ENCODE peak calls at places on chromosomes 11 and 22, in five cellular contexts. Z is C1 segment of cervical spinal cord, K is NCI-H1417, L is kidney epithelial cell, W is AG09319. V is an unnamed sample.

GRCh38 chr22:30273196-30273595 is 6.5 kb upstream of the OSM start:
- DNase-seq in Z (no peak), W (no peak), K (no peak), L (no peak), V (no peak)

GRCh38 chr11:31816467-31817053 is 5.4 kb upstream of the PAX6 start:
- DNase-seq in Z (no peak), K (no peak), W (no peak), L (no peak), V (no peak)

GRCh38 chr22:46672731-46673130 is 52.5 kb downstream of the GRAMD4 start:
- DNase-seq in K (peak), L (no peak), Z (no peak), W (no peak), V (no peak)

GRCh38 chr11:117371453-117371852 is 43.8 kb downstream of the CEP164 start:
- DNase-seq in Z (no peak), W (no peak), L (no peak), K (no peak), V (no peak)

GRCh38 chr11:94732617-94733292 is 35.4 kb upstream of the AMOTL1 start:
- DNase-seq in L (no peak), K (no peak), Z (no peak), W (peak), V (no peak)

GRCh38 chr22:24994070-24994763 is 41.7 kb downstream of the KIAA1671 start:
- DNase-seq in K (peak), Z (no peak), W (no peak), L (no peak), V (no peak)

GRCh38 chr11:128689586-128689945 is 4.3 kb upstream of the FLI1 start:
- DNase-seq in L (no peak), K (no peak), W (no peak), Z (no peak), V (no peak)

GRCh38 chr11:57567210-57567511 is 311 bp downstream of the UBE2L6 start:
- DNase-seq in L (no peak), K (no peak), Z (no peak), W (no peak), V (peak)

GRCh38 chr11:91497847-91498246 is 726.8 kb upstream of the FAT3 start:
- DNase-seq in W (no peak), L (no peak), K (no peak), Z (no peak), V (no peak)

GRCh38 chr22:22743128-22743760 is 98.8 kb downstream of the GGTLC2 start:
- DNase-seq in K (no peak), W (no peak), Z (no peak), L (no peak), V (no peak)

GRCh38 chr11:67631427-67631826 is 1.7 kb upstream of the NUDT8 start:
- DNase-seq in K (no peak), L (no peak), W (no peak), Z (no peak), V (no peak)

GRCh38 chr22:21009638-21010425 is 5.1 kb upstream of the P2RX6 start:
- DNase-seq in W (no peak), L (peak), K (no peak), Z (no peak), V (no peak)

GRCh38 chr11:122230387-122230760 is 114.4 kb upstream of the BLID start:
- DNase-seq in Z (no peak), L (no peak), W (no peak), K (no peak), V (no peak)

GRCh38 chr22:37581534-37581933 is 1.6 kb upstream of the LGALS2 start:
- DNase-seq in W (no peak), L (no peak), K (no peak), Z (no peak), V (no peak)

GRCh38 chr22:30169002-30169401 is 77.6 kb downstream of the LIF start:
- DNase-seq in L (no peak), W (no peak), K (no peak), Z (no peak), V (no peak)

GRCh38 chr11:65586676-65587075 is 8.9 kb downstream of the KCNK7 start:
- DNase-seq in W (peak), K (no peak), Z (no peak), L (no peak), V (no peak)

GRCh38 chr11:89458646-89459045 is 32.5 kb downstream of the NOX4 start:
- DNase-seq in K (no peak), L (peak), W (no peak), Z (no peak), V (no peak)

GRCh38 chr11:120024046-120024445 is 113.9 kb downstream of the TRIM29 start:
- DNase-seq in Z (no peak), L (no peak), K (no peak), W (no peak), V (no peak)

GRCh38 chr11:98601181-98601773 is 419.5 kb upstream of the CNTN5 start:
- DNase-seq in K (no peak), W (no peak), L (no peak), Z (no peak), V (peak)

GRCh38 chr11:109085708-109086373 is 336.1 kb upstream of the C11orf87 start:
- DNase-seq in W (peak), L (no peak), Z (no peak), K (no peak), V (no peak)

GRCh38 chr11:132361011-132361550 is 990.7 kb downstream of the NTM start:
- DNase-seq in L (no peak), K (no peak), Z (no peak), W (no peak), V (no peak)

GRCh38 chr22:49728566-49729271 is 99.0 kb downstream of the BRD1 start:
- DNase-seq in L (no peak), K (no peak), W (no peak), Z (no peak), V (no peak)

GRCh38 chr22:38973289-38974169 is 8.6 kb upstream of the APOBEC3B start:
- DNase-seq in Z (no peak), L (no peak), W (no peak), K (no peak), V (no peak)

GRCh38 chr11:121577106-121577505 is 124.3 kb upstream of the SORL1-AS1 start:
- DNase-seq in K (no peak), Z (no peak), W (no peak), L (no peak), V (no peak)

GRCh38 chr11:70580036-70580805 is 181.9 kb downstream of the CTTN start:
- DNase-seq in K (no peak), W (no peak), L (no peak), Z (no peak), V (no peak)

GRCh38 chr22:36395922-36396321 is 8.2 kb upstream of the MYH9 start:
- DNase-seq in W (no peak), Z (no peak), L (no peak), K (no peak), V (no peak)

GRCh38 chr22:41943661-41944209 is 3.2 kb downstream of the CENPM start:
- DNase-seq in W (no peak), Z (no peak), K (no peak), L (no peak), V (no peak)

GRCh38 chr11:45252134-45252856 is 33.8 kb downstream of the SYT13 start:
- DNase-seq in K (peak), L (no peak), W (no peak), Z (no peak), V (peak)

GRCh38 chr22:43263645-43264514 is 76.9 kb upstream of the TTLL12 start:
- DNase-seq in K (no peak), L (peak), W (no peak), Z (no peak), V (peak)

GRCh38 chr11:3052109-3052479 is 5.1 kb downstream of the CARS1 start:
- DNase-seq in W (no peak), L (no peak), K (peak), Z (no peak), V (peak)

GRCh38 chr11:24198458-24198857 is 298.4 kb upstream of the LUZP2 start:
- DNase-seq in K (no peak), L (no peak), W (no peak), Z (no peak), V (no peak)

GRCh38 chr11:35796542-35796941 is 134.0 kb downstream of the TRIM44 start:
- DNase-seq in W (no peak), L (no peak), Z (no peak), K (no peak), V (no peak)

GRCh38 chr11:96061730-96062524 is 138.0 kb upstream of the MTMR2 start:
- DNase-seq in Z (no peak), W (no peak), L (no peak), K (no peak), V (no peak)

GRCh38 chr11:70397983-70398833 is at the start of gene CTTN:
- DNase-seq in L (peak), K (peak), Z (peak), W (peak), V (peak)

GRCh38 chr11:18270102-18270501 is 4.0 kb downstream of the SAA1 start:
- DNase-seq in Z (no peak), W (no peak), K (no peak), L (no peak), V (no peak)

V was measured in NCI-H1092 treated with DMSO at 0.1 percent for 48 hours.